ENCODE peak calls at places on chromosomes 7 and 10, in ten cellular contexts. Q is gastrocnemius medialis, R is sigmoid colon, B is body of pancreas, A is spleen, I is heart left ventricle, S is A549, U is lower leg skin, L is Peyer's patch, Y is uterus. E is an unnamed sample.

GRCh38 chr7:29865526-29865925 is 59.2 kb downstream of the WIPF3 start:
- DNase-seq in U (no peak), S (peak; percentile 53), L (no peak), Y (no peak), B (peak; percentile 45), A (no peak), Q (peak; percentile 39), I (no peak), R (no peak), E (no peak)

GRCh38 chr10:122639801-122640200 is 59.8 kb downstream of the C10orf120 start:
- DNase-seq in B (no peak), I (no peak), A (peak; percentile 23), Y (no peak), S (no peak), Q (no peak), R (peak; percentile 38), L (no peak), U (peak; percentile 43), E (no peak)

GRCh38 chr7:47455872-47456185 is 126.1 kb downstream of the TNS3 start:
- DNase-seq in Q (no peak), B (no peak), Y (no peak), S (no peak), I (no peak), A (no peak), L (no peak), U (no peak), R (no peak), E (no peak)

GRCh38 chr7:103993551-103993950 is 4.1 kb upstream of the RELN start:
- DNase-seq in Y (no peak), A (no peak), L (no peak), S (no peak), U (no peak), B (no peak), Q (no peak), I (no peak), R (no peak), E (no peak)

GRCh38 chr10:43076311-43076875 is 476 bp upstream of the RET start:
- DNase-seq in R (no peak), A (no peak), Q (no peak), S (peak; percentile 42), B (no peak), U (no peak), L (no peak), Y (no peak), I (peak; percentile 66), E (no peak)

GRCh38 chr7:47332213-47332612 is 249.7 kb downstream of the TNS3 start:
- DNase-seq in L (no peak), I (no peak), Q (no peak), U (peak; percentile 70), A (no peak), R (no peak), Y (no peak), S (no peak), B (no peak), E (no peak)

GRCh38 chr7:16644624-16644986 is 949 bp downstream of the ANKMY2 start:
- DNase-seq in L (peak; percentile 65), U (peak; percentile 89), I (peak; percentile 76), Y (peak; percentile 46), R (peak; percentile 82), S (peak; percentile 71), B (peak; percentile 50), A (peak; percentile 92), Q (peak; percentile 47), E (no peak)

GRCh38 chr10:120819366-120819765 is 31.8 kb upstream of the WDR11 start:
- DNase-seq in L (no peak), B (no peak), A (no peak), R (no peak), U (no peak), Y (no peak), Q (no peak), S (no peak), I (no peak), E (no peak)

GRCh38 chr10:97230146-97230545 is 44.4 kb upstream of the SLIT1 start:
- DNase-seq in U (no peak), S (no peak), L (no peak), A (no peak), R (no peak), B (no peak), Y (no peak), Q (no peak), I (no peak), E (no peak)

GRCh38 chr10:86329093-86329710 is 37.4 kb downstream of the GRID1 start:
- DNase-seq in Q (no peak), A (peak; percentile 51), Y (no peak), U (no peak), L (no peak), B (no peak), R (peak; percentile 53), S (no peak), I (no peak), E (no peak)

GRCh38 chr7:94882891-94883290 is 24.5 kb upstream of the PPP1R9A start:
- DNase-seq in R (no peak), A (no peak), Y (no peak), L (no peak), U (no peak), I (no peak), B (no peak), Q (no peak), S (no peak), E (no peak)

GRCh38 chr7:91567111-91568012 is 303.1 kb downstream of the FZD1 start:
- DNase-seq in Y (no peak), R (no peak), S (no peak), A (no peak), B (no peak), L (no peak), Q (no peak), I (no peak), U (no peak), E (no peak)

GRCh38 chr10:4080225-4080624 is 295.2 kb upstream of the KLF6 start:
- DNase-seq in R (no peak), B (no peak), U (no peak), Q (no peak), I (no peak), Y (no peak), S (no peak), L (no peak), A (no peak), E (no peak)

GRCh38 chr10:114307731-114308130 is 68.7 kb downstream of the VWA2 start:
- DNase-seq in L (no peak), B (no peak), U (no peak), A (peak; percentile 37), Q (no peak), Y (no peak), I (no peak), S (no peak), R (peak; percentile 26), E (no peak)

GRCh38 chr7:26861050-26861449 is 3.3 kb downstream of the SKAP2 start:
- DNase-seq in S (no peak), B (no peak), I (no peak), Y (no peak), R (no peak), U (no peak), L (no peak), A (no peak), Q (no peak), E (no peak)

DNA sequence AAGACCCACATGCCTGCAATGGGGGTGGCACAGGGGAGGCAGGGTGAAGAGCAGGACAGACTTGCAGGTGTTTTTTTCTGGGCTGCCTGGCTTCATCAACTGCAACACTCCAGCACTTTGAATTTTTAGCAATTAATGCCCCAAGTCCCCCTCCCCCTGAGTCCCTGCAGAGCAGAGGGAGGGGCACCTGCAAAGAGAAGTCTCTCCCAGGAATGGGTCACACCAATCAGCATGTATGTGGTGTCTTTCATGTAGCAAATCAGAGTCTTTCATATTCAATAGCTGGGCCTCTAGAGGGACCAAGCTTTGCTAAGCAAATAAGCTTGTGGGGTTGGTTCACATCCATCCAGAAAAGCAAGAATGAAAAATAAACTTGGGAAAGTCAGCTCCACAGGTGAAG is 90.8 kb downstream of the PARP12 start:
- DNase-seq in I (no peak), Y (no peak), Q (no peak), B (no peak), A (no peak), L (no peak), U (no peak), R (no peak), S (no peak), E (no peak)
- TF ChIP-seq POLR2A in I (no peak), Y (no peak), Q (no peak), B (no peak), A (no peak), L (no peak), U (no peak), R (no peak), S (no peak), E (no peak)

DNA sequence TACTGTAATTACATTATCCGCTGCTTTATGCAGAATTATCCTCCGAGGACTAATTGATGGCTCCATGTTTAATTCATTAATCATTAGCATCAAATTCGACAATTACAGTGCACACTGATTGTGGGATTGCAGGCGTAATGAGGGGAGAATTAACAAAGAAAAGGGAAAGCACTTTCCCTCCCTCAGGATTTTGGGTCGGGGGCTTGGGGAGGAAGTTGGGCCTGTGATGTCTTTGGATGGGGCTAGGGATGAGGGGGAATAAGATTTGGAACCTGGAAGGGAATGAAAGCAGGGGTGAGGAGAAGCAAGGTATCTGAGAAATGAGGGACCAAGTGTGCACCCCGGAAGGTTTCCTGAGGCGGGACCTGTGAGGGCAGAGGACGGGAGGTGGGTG is 31.0 kb downstream of the GBX1 start:
- DNase-seq in B (no peak), S (no peak), Y (no peak), Q (peak; percentile 7), I (no peak), R (peak; percentile 33), A (no peak), U (no peak), L (no peak), E (no peak)
- TF ChIP-seq POLR2A in B (no peak), S (no peak), Y (no peak), Q (no peak), I (no peak), R (no peak), A (no peak), U (no peak), L (no peak), E (no peak)

GRCh38 chr10:8691498-8692017 is 637.1 kb downstream of the GATA3 start:
- DNase-seq in Y (no peak), I (no peak), Q (no peak), L (no peak), A (no peak), R (no peak), S (no peak), B (no peak), U (no peak), E (no peak)

GRCh38 chr10:8688881-8689280 is 634.4 kb downstream of the GATA3 start:
- DNase-seq in L (no peak), R (no peak), B (no peak), Y (no peak), I (no peak), Q (no peak), S (no peak), U (no peak), A (no peak), E (no peak)
- TF ChIP-seq POLR2A in L (no peak), R (no peak), B (no peak), Y (no peak), I (no peak), Q (no peak), S (no peak), U (no peak), A (no peak), E (no peak)

GRCh38 chr10:79149662-79150443 is 81.1 kb downstream of the ZMIZ1 start:
- DNase-seq in S (peak; percentile 97), I (peak; percentile 95), Q (peak; percentile 94), A (peak; percentile 94), L (peak; percentile 62), U (peak; percentile 98), Y (peak; percentile 88), B (peak; percentile 40), R (peak; percentile 92), E (no peak)
- TF ChIP-seq POLR2A in S (peak; percentile 8), I (no peak), Q (peak; percentile 34), A (no peak), L (no peak), U (no peak), Y (no peak), B (no peak), R (no peak), E (no peak)

E was measured in vagina.